ENCODE peak calls at places on chromosomes 11 and 22, in five cellular contexts. L is IMR-90, W is H1, T is mesenchymal stem cell, S is trophoblast cell. I is an unnamed sample.

GRCh38 chr11:68164437-68164836 is 43.2 kb upstream of the CHKA start:
- DNase-seq in L (peak; percentile 66), T (peak; percentile 22), S (no peak), W (no peak), I (no peak)

GRCh38 chr11:86103808-86104207 is 34.9 kb upstream of the PICALM start:
- DNase-seq in S (peak; percentile 31), L (peak; percentile 22), T (no peak), W (no peak), I (no peak)

GRCh38 chr11:117654856-117655255 is 142.2 kb downstream of the DSCAML1 start:
- DNase-seq in S (no peak), L (no peak), W (no peak), T (no peak), I (no peak)

GRCh38 chr22:28012811-28013460 is 93.9 kb upstream of the PITPNB start:
- DNase-seq in S (no peak), L (no peak), T (no peak), W (no peak), I (no peak)

GRCh38 chr11:121086866-121087265 is 14.2 kb upstream of the TECTA start:
- DNase-seq in L (peak; percentile 19), T (no peak), S (peak; percentile 77), W (no peak), I (no peak)

GRCh38 chr11:17496406-17496805 is 19.8 kb upstream of the ABCC8 start:
- DNase-seq in T (no peak), L (no peak), S (no peak), W (no peak), I (no peak)

GRCh38 chr11:14541180-14541579 is 21.0 kb upstream of the PSMA1 start:
- DNase-seq in T (no peak), L (no peak), S (no peak), W (no peak), I (no peak)

GRCh38 chr22:27973851-27974250 is 54.8 kb upstream of the PITPNB start:
- DNase-seq in T (no peak), L (no peak), S (no peak), W (no peak), I (peak; percentile 44)

GRCh38 chr11:9947231-9947864 is 283.5 kb downstream of the SWAP70 start:
- DNase-seq in T (no peak), W (no peak), S (no peak), L (no peak), I (no peak)

GRCh38 chr11:2775626-2776350 is 76.0 kb upstream of the KCNQ1OT1 start:
- DNase-seq in S (no peak), T (no peak), W (no peak), L (no peak), I (no peak)

GRCh38 chr11:130155106-130155505 is 4.5 kb upstream of the ST14 start:
- DNase-seq in T (no peak), L (no peak), W (no peak), S (no peak), I (no peak)

GRCh38 chr11:45285289-45285828 is 782 bp downstream of the SYT13 start:
- DNase-seq in W (peak; percentile 60), L (no peak), S (no peak), T (no peak), I (no peak)

GRCh38 chr11:121448431-121448941 is 3.6 kb upstream of the SORL1 start:
- DNase-seq in L (peak; percentile 3), S (peak; percentile 16), T (no peak), W (no peak), I (no peak)

GRCh38 chr22:24247564-24248344 is 2.9 kb upstream of the GGT5 start:
- DNase-seq in T (peak; percentile 97), S (peak; percentile 90), W (peak; percentile 92), L (peak; percentile 95), I (peak; percentile 70)

GRCh38 chr11:79503028-79503427 is 62.2 kb upstream of the TENM4 start:
- DNase-seq in W (no peak), T (no peak), S (no peak), L (no peak), I (no peak)

GRCh38 chr11:113203332-113203731 is 111.1 kb upstream of the TTC12 start:
- DNase-seq in T (no peak), L (no peak), S (no peak), W (no peak), I (no peak)

GRCh38 chr11:34364102-34364501 is 6.3 kb upstream of the ABTB2 start:
- DNase-seq in L (no peak), T (no peak), S (peak; percentile 49), W (no peak), I (no peak)

GRCh38 chr11:32005786-32006406 is 85.0 kb upstream of the RCN1 start:
- DNase-seq in W (no peak), L (peak; percentile 8), S (no peak), T (no peak), I (no peak)

GRCh38 chr11:64268687-64269379 is 15.6 kb downstream of the BAD start:
- DNase-seq in W (peak; percentile 76), S (peak; percentile 83), L (peak; percentile 48), T (peak; percentile 67), I (no peak)

GRCh38 chr11:30983810-30984441 is 385.6 kb downstream of the DCDC1 start:
- DNase-seq in W (no peak), S (no peak), T (no peak), L (no peak), I (no peak)

GRCh38 chr11:76671236-76671590 is 666 bp upstream of the LRRC32 start:
- DNase-seq in T (no peak), L (no peak), W (no peak), S (no peak), I (no peak)

GRCh38 chr11:67252831-67253239 is 13.4 kb upstream of the GRK2 start:
- DNase-seq in W (no peak), L (peak; percentile 36), T (peak; percentile 58), S (peak; percentile 52), I (no peak)

GRCh38 chr22:41215926-41216325 is 10.8 kb downstream of the L3MBTL2 start:
- DNase-seq in W (no peak), L (no peak), S (no peak), T (no peak), I (no peak)

GRCh38 chr11:86559311-86559945 is 113.0 kb downstream of the ME3 start:
- DNase-seq in W (no peak), L (peak; percentile 78), S (peak; percentile 86), T (peak; percentile 87), I (no peak)

GRCh38 chr11:69359735-69360470 is 65.9 kb downstream of the MYEOV start:
- DNase-seq in L (peak; percentile 55), S (no peak), W (peak; percentile 16), T (peak; percentile 15), I (no peak)

GRCh38 chr22:37803195-37803635 is 4.5 kb upstream of the GCAT start:
- DNase-seq in L (no peak), W (no peak), S (no peak), T (no peak), I (no peak)
- H4K91ac ChIP-seq in L (no peak overlapping the region), W (peak overlapping the region; percentile 72), S (no peak overlapping the region), T (no peak overlapping the region), I (no peak overlapping the region)

GRCh38 chr11:35580397-35580781 is 37.9 kb upstream of the FJX1 start:
- DNase-seq in T (no peak), W (no peak), S (no peak), L (no peak), I (no peak)

GRCh38 chr11:35583843-35584242 is 34.4 kb upstream of the FJX1 start:
- DNase-seq in W (no peak), T (no peak), L (no peak), S (no peak), I (no peak)

GRCh38 chr11:35582033-35582432 is 36.2 kb upstream of the FJX1 start:
- DNase-seq in T (no peak), S (no peak), L (no peak), W (no peak), I (no peak)

GRCh38 chr11:35583126-35583525 is 35.1 kb upstream of the FJX1 start:
- DNase-seq in T (peak; percentile 39), S (no peak), L (peak; percentile 56), W (no peak), I (no peak)

GRCh38 chr11:35579557-35580396 is 38.5 kb upstream of the FJX1 start:
- DNase-seq in L (peak; percentile 99), S (peak; percentile 55), T (peak; percentile 94), W (no peak), I (no peak)
- H3K4me3 ChIP-seq in L (no peak overlapping the region), S (no peak overlapping the region), T (no peak overlapping the region), W (no peak overlapping the region), I (no peak overlapping the region)

GRCh38 chr22:35844886-35845285 is 127.2 kb downstream of the APOL5 start:
- DNase-seq in W (no peak), T (no peak), S (no peak), L (no peak), I (no peak)

GRCh38 chr22:35842519-35842913 is 124.8 kb downstream of the APOL5 start:
- DNase-seq in S (no peak), T (no peak), L (no peak), W (no peak), I (no peak)

GRCh38 chr22:35842954-35843353 is 125.3 kb downstream of the APOL5 start:
- DNase-seq in S (peak; percentile 49), T (peak; percentile 74), L (peak; percentile 36), W (no peak), I (no peak)

GRCh38 chr22:35839811-35840739 is 122.4 kb downstream of the APOL5 start:
- DNase-seq in T (peak; percentile 98), S (peak; percentile 64), L (peak; percentile 98), W (peak; percentile 71), I (peak; percentile 85)

DNA sequence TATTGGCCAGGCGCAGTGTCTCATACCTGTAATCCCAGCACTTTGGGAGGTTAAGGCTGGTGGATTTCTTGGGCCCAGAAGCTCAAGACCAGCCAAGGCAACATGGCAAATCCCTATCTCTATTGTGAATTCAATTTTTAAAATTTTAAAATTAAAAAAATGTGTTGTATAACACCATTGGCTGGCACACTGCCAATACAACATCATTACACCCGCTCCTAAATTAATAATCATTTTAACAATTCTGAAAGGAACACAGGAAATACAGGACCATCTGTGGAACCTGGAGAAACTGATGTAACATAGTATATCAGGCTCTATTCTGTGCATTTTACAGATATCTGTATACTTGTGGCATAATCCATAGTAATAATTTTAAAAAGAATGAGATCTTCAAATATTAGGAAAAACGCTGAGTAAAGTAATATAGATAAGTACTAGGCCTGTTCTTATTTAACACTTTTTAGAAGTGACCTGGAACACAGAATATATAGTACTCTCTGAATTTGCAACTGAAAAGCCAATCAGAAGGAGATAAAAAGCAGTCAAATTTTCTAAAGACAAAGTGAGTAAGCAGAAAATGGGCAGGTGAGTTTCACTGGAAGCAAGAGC is 124.3 kb downstream of the APOL5 start:
- DNase-seq in S (no peak), L (no peak), W (no peak), T (no peak), I (no peak)
- H3K4ac ChIP-seq in S (no peak overlapping the region), L (no peak overlapping the region), W (no peak overlapping the region), T (no peak overlapping the region), I (no peak overlapping the region)

GRCh38 chr22:31346733-31347250 is 646 bp upstream of the PATZ1 start:
- DNase-seq in S (peak; percentile 31), L (peak; percentile 33), W (no peak), T (peak; percentile 75), I (peak; percentile 65)
- H4K91ac ChIP-seq in S (peak overlapping the region; percentile 98), L (peak overlapping the region; percentile 66), W (peak overlapping the region; percentile 99), T (peak overlapping the region; percentile 92), I (peak overlapping the region; percentile 38)

GRCh38 chr11:123590296-123590912 is 64.0 kb downstream of the SCN3B start:
- DNase-seq in T (peak; percentile 11), S (no peak), W (no peak), L (peak; percentile 53), I (no peak)
- H3K4me3 ChIP-seq in T (peak overlapping the region; percentile 12), S (no peak overlapping the region), W (no peak overlapping the region), L (no peak overlapping the region), I (no peak overlapping the region)

GRCh38 chr22:48071828-48072227 is 1309.4 kb downstream of the TBC1D22A start:
- DNase-seq in S (no peak), L (no peak), T (no peak), W (no peak), I (no peak)
- H3K4ac ChIP-seq in S (no peak overlapping the region), L (no peak overlapping the region), T (no peak overlapping the region), W (peak overlapping the region; percentile 57), I (no peak overlapping the region)